ENCODE peak calls at places on chromosomes 6 and 20, in five cellular contexts. I is GM23248, C is coronary artery, Y is fibroblast of lung, D is PC-9. F is an unnamed sample.

GRCh38 chr20:18197382-18198070 is 59.9 kb downstream of the KAT14 start:
- DNase-seq in C (no peak), Y (no peak), D (peak), I (no peak), F (peak)

GRCh38 chr20:62161347-62161746 is 17.8 kb downstream of the SS18L1 start:
- DNase-seq in I (peak), D (no peak), Y (peak), C (no peak), F (peak)

GRCh38 chr6:140379919-140380318 is 1005.5 kb upstream of the CITED2 start:
- DNase-seq in Y (peak), I (peak), D (no peak), C (no peak), F (no peak)

GRCh38 chr20:53952528-53953096 is 117.8 kb downstream of the BCAS1 start:
- DNase-seq in Y (no peak), C (no peak), D (no peak), I (no peak), F (no peak)

GRCh38 chr6:64280569-64280968 is 645.0 kb downstream of the PHF3 start:
- DNase-seq in Y (peak), I (peak), C (no peak), D (no peak), F (no peak)

GRCh38 chr6:49849121-49849907 is 17.0 kb downstream of the CRISP1 start:
- DNase-seq in I (peak), Y (peak), C (no peak), D (peak), F (no peak)

GRCh38 chr20:61907081-61907891 is 158.4 kb downstream of the TAF4 start:
- DNase-seq in Y (no peak), D (no peak), I (no peak), C (no peak), F (no peak)

GRCh38 chr20:1422756-1423155 is 29.9 kb upstream of the FKBP1A start:
- DNase-seq in D (no peak), Y (no peak), C (no peak), I (no peak), F (no peak)

DNA sequence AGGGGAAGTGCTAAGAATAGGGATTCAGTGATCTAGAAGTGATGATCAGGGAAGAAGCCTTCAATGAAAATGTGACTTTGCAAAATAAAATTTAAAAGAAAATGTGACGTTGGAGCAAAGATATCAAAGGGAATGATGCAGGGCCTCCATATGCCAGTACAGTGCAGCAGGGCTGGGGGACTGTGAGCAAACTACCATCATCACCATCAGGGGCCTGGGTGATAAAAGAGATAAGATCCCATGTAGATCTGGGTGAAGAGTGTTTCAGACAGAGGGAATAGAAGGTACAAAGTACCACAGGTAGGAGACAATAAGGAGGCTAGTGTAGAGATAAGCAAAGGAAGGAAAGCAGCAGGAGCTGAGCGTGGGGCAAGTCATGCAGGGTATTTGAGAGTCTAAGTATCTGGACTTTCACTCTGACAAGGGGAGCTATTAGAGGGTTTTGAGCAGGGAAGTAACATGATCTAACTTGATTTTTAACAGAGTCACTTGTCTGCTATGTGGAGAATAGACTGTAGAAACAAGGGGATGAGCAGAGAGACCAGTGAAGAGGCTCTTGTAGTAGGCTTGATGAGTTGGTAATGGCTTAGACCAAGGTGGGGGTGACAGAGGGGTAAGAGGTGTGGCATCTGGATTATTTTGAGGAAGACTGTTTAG is 295.6 kb downstream of the ZFAND3 start:
- DNase-seq in Y (no peak), C (no peak), I (no peak), D (no peak), F (no peak)
- H3K4me3 ChIP-seq in Y (no peak), C (no peak), I (no peak), D (no peak), F (no peak)

GRCh38 chr6:11486051-11486450 is 51.5 kb upstream of the TMEM170B start:
- DNase-seq in I (no peak), C (no peak), D (no peak), Y (peak), F (no peak)
- H3K27ac ChIP-seq in I (no peak), C (no peak), D (no peak), Y (no peak), F (no peak)

GRCh38 chr20:58851221-58851968 is 693 bp upstream of the GNAS-AS1 start:
- DNase-seq in I (peak), C (no peak), D (peak), Y (no peak), F (no peak)
- H3K4me3 ChIP-seq in I (peak), C (peak), D (peak), Y (peak), F (peak)

GRCh38 chr20:41141153-41141815 is 3.9 kb downstream of the PLCG1 start:
- DNase-seq in C (no peak), D (no peak), Y (peak), I (peak), F (peak)

GRCh38 chr20:41138527-41139226 is 1.3 kb downstream of the PLCG1 start:
- DNase-seq in Y (no peak), D (peak), I (peak), C (no peak), F (peak)

GRCh38 chr20:41138217-41138526 is 829 bp downstream of the PLCG1 start:
- DNase-seq in Y (peak), D (no peak), C (no peak), I (peak), F (no peak)

GRCh38 chr20:41140226-41141133 is 3.1 kb downstream of the PLCG1 start:
- DNase-seq in Y (no peak), I (no peak), D (no peak), C (no peak), F (peak)

DNA sequence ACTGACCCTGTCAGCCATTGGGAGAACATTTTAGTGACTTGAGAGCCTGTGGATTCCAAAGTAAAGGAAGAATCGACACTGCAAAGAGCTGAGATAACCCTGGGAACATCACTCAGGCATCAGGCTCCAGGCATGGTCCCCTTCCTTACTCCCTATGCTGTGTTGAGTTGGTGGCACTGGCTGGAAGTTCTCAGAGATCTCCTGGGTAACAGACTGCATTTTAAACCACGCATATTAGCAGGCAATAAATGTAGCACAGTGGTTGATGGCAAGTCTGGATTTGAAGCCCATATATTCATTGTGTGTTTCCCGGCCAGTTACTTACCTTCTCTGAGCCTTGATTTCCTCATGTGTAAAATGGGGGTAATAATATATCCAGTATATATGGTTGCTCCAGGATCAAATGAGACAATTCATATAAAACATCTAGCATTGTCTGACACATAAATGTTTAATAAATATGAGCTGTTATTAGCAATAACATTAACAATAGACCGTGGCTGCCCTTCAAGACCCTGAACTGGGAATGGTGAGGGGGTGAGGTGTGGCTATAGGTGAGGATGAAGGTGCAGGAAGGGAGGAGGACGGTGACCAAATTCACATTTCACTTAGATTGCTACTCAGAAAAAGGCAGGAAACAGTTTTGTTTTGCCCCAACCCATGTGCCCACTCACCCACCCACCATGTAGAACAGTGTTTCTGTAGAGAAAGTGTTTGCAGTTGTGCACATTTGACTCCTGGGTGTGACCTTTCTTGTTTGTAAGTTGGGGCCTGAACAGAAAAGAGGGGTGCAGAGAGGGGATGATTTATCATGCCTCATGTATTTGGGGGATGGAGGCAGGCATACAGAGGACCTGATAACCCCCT is 2.1 kb downstream of the PLCG1 start:
- DNase-seq in I (no peak), D (no peak), Y (no peak), C (no peak), F (peak)
- H3K27ac ChIP-seq in I (no peak), D (no peak), Y (no peak), C (peak), F (peak)